ENCODE peak calls at places on chromosomes 2 and 18, in eight cellular contexts. M, H, F, Z, O, S, K and X are unnamed samples.

GRCh38 chr2:213216461-213216860 is 65.0 kb upstream of the IKZF2 start:
- DNase-seq in M (peak), H (no peak), F (no peak), Z (no peak), O (no peak), S (peak), K (no peak), X (no peak)

GRCh38 chr18:51278045-51278649 is 80.7 kb upstream of the MEX3C start:
- DNase-seq in M (peak), H (peak), F (no peak), Z (peak), O (no peak), S (no peak), K (no peak), X (peak)

GRCh38 chr2:131039101-131039440 is 54.2 kb downstream of the FAM168B start:
- DNase-seq in M (no peak), H (no peak), F (no peak), Z (no peak), O (no peak), S (no peak), K (no peak), X (no peak)

GRCh38 chr2:1781291-1782080 is 37.2 kb upstream of the PXDN start:
- DNase-seq in M (no peak), H (peak), F (peak), Z (no peak), O (no peak), S (no peak), K (peak), X (no peak)

GRCh38 chr2:157336137-157336721 is 10.6 kb upstream of the ERMN start:
- DNase-seq in M (peak), H (peak), F (no peak), Z (peak), O (no peak), S (no peak), K (peak), X (no peak)

GRCh38 chr2:207885010-207885409 is 115.3 kb upstream of the FZD5 start:
- DNase-seq in M (no peak), H (no peak), F (no peak), Z (peak), O (no peak), S (no peak), K (no peak), X (no peak)

GRCh38 chr2:177611310-177611886 is 218.8 kb downstream of the AGPS start:
- DNase-seq in M (no peak), H (no peak), F (no peak), Z (peak), O (no peak), S (no peak), K (no peak), X (no peak)

GRCh38 chr2:125638345-125638744 is 1017.6 kb upstream of the GYPC start:
- DNase-seq in M (no peak), H (no peak), F (no peak), Z (no peak), O (no peak), S (no peak), K (no peak), X (no peak)

GRCh38 chr2:211860224-211860623 is 678.4 kb downstream of the ERBB4 start:
- DNase-seq in M (no peak), H (no peak), F (no peak), Z (no peak), O (no peak), S (no peak), K (no peak), X (no peak)

GRCh38 chr18:74289137-74289536 is 2.6 kb downstream of the CYB5A start:
- DNase-seq in M (no peak), H (no peak), F (no peak), Z (no peak), O (no peak), S (no peak), K (no peak), X (no peak)

GRCh38 chr2:88329815-88330603 is 122.5 kb downstream of the FOXI3 start:
- DNase-seq in M (peak), H (no peak), F (no peak), Z (no peak), O (no peak), S (no peak), K (peak), X (no peak)

GRCh38 chr2:226754821-226755536 is 44.6 kb downstream of the IRS1 start:
- DNase-seq in M (no peak), H (no peak), F (no peak), Z (no peak), O (no peak), S (no peak), K (no peak), X (no peak)

GRCh38 chr2:85135066-85135914 is 2.1 kb downstream of the TCF7L1 start:
- DNase-seq in M (no peak), H (no peak), F (no peak), Z (no peak), O (no peak), S (no peak), K (no peak), X (no peak)